ENCODE peak calls at places on chromosome 4, in ten cellular contexts. K is spleen, P is H1, N is HCT116, X is GM12878, U is stomach, Y is suprapubic skin, G is HepG2, W is upper lobe of left lung, V is transverse colon. R is an unnamed sample. For H3K4me1, the result is how much of the 10 kb centered on the place peaks cover.

GRCh38 chr4:55396305-55397023 is 707 bp downstream of the TMEM165 start:
- DNase-seq in G (peak), Y (no peak), N (no peak), K (peak), U (peak), P (peak), V (peak), X (no peak), W (peak), R (peak)

GRCh38 chr4:149897784-149898183 is 82.1 kb upstream of the IQCM start:
- DNase-seq in Y (no peak), N (peak), W (no peak), K (no peak), G (no peak), P (no peak), X (no peak), V (no peak), U (no peak), R (no peak)

GRCh38 chr4:113531572-113531971 is 230.0 kb downstream of the CAMK2D start:
- DNase-seq in K (no peak), U (no peak), G (no peak), N (no peak), V (no peak), P (no peak), X (no peak), Y (no peak), W (no peak), R (no peak)

GRCh38 chr4:15232725-15233597 is 194.9 kb upstream of the C1QTNF7 start:
- DNase-seq in G (peak), U (no peak), V (no peak), N (no peak), P (no peak), Y (no peak), K (no peak), W (no peak), X (no peak), R (no peak)

GRCh38 chr4:25953740-25954139 is 39.7 kb downstream of the SMIM20 start:
- DNase-seq in V (no peak), Y (no peak), P (no peak), U (peak), K (no peak), X (no peak), N (peak), G (peak), W (no peak), R (no peak)

GRCh38 chr4:153152453-153153338 is 51.5 kb upstream of the TRIM2 start:
- DNase-seq in P (peak), V (peak), X (no peak), W (peak), N (no peak), G (no peak), K (peak), Y (peak), U (peak), R (no peak)

GRCh38 chr4:77079281-77079680 is 3.5 kb upstream of the CCNI start:
- DNase-seq in U (no peak), G (no peak), W (no peak), P (no peak), Y (no peak), V (no peak), X (no peak), K (no peak), N (no peak), R (no peak)

GRCh38 chr4:149727663-149728062 is 88.0 kb downstream of the IQCM start:
- DNase-seq in V (no peak), G (no peak), P (no peak), K (no peak), W (no peak), N (no peak), X (no peak), Y (no peak), U (no peak), R (no peak)

GRCh38 chr4:18980516-18981233 is 959.1 kb upstream of the LCORL start:
- DNase-seq in U (no peak), W (no peak), K (no peak), Y (no peak), X (peak), G (no peak), P (no peak), V (no peak), N (no peak), R (no peak)

GRCh38 chr4:81466841-81467671 is 4.7 kb downstream of the RASGEF1B start:
- DNase-seq in V (peak), Y (no peak), W (no peak), P (peak), U (peak), G (peak), K (no peak), X (peak), N (peak), R (no peak)

GRCh38 chr4:154367659-154368058 is 123.9 kb downstream of the DCHS2 start:
- DNase-seq in X (no peak), N (no peak), V (no peak), K (no peak), W (no peak), U (no peak), P (no peak), G (no peak), Y (no peak), R (no peak)

GRCh38 chr4:153513596-153513995 is 47.4 kb downstream of the TMEM131L start:
- DNase-seq in Y (no peak), U (no peak), K (no peak), V (no peak), N (peak), P (no peak), G (no peak), X (no peak), W (no peak), R (no peak)

GRCh38 chr4:8377103-8378075 is 63.1 kb downstream of the ACOX3 start:
- DNase-seq in K (peak), U (no peak), X (no peak), G (no peak), Y (no peak), N (no peak), W (no peak), P (no peak), V (no peak), R (peak)

GRCh38 chr4:187304131-187304530 is 580.5 kb upstream of the FAT1 start:
- DNase-seq in G (no peak), Y (no peak), U (no peak), X (no peak), W (peak), N (no peak), V (no peak), P (no peak), K (no peak), R (no peak)

GRCh38 chr4:2648159-2648814 is 107.8 kb downstream of the TNIP2 start:
- DNase-seq in Y (no peak), V (no peak), W (no peak), K (no peak), U (no peak), G (no peak), N (no peak), P (no peak), X (no peak), R (peak)

GRCh38 chr4:110085131-110085530 is 113.3 kb downstream of the ELOVL6 start:
- DNase-seq in U (peak), V (peak), Y (no peak), W (no peak), N (no peak), K (no peak), X (no peak), P (no peak), G (peak), R (no peak)

GRCh38 chr4:188399834-188400233 is 260.6 kb downstream of the TRIML1 start:
- DNase-seq in N (no peak), G (no peak), P (no peak), K (no peak), V (no peak), W (no peak), U (no peak), Y (no peak), X (no peak), R (no peak)

GRCh38 chr4:174107749-174108354 is 175.6 kb downstream of the FBXO8 start:
- DNase-seq in W (no peak), N (no peak), G (no peak), V (no peak), U (no peak), P (no peak), Y (no peak), X (no peak), K (no peak), R (no peak)

GRCh38 chr4:142307857-142308256 is 538.2 kb downstream of the INPP4B start:
- DNase-seq in U (no peak), Y (no peak), W (no peak), G (no peak), X (no peak), K (no peak), N (no peak), V (peak), P (no peak), R (no peak)

GRCh38 chr4:26218677-26219181 is 102.1 kb upstream of the RBPJ start:
- DNase-seq in X (peak), P (no peak), Y (no peak), U (no peak), G (no peak), K (no peak), N (no peak), V (no peak), W (no peak), R (no peak)

GRCh38 chr4:103011378-103012025 is 8.0 kb downstream of the SLC9B1 start:
- DNase-seq in W (no peak), N (no peak), V (peak), P (no peak), K (no peak), G (no peak), X (no peak), Y (no peak), U (peak), R (no peak)

GRCh38 chr4:109730294-109731051 is 603 bp upstream of the PLA2G12A start:
- DNase-seq in P (peak), V (peak), Y (peak), G (no peak), X (peak), N (no peak), K (peak), W (peak), U (peak), R (peak)

GRCh38 chr4:147103403-147103946 is 157.8 kb upstream of the TTC29 start:
- DNase-seq in P (no peak), X (no peak), Y (peak), W (no peak), K (no peak), N (no peak), G (no peak), V (no peak), U (no peak), R (peak)

GRCh38 chr4:152100378-152101201 is 339.8 kb upstream of the GATB start:
- DNase-seq in Y (no peak), G (no peak), V (peak), K (peak), X (no peak), P (peak), N (peak), U (peak), W (no peak), R (no peak)

GRCh38 chr4:163489929-163490328 is 4.6 kb upstream of the TMA16 start:
- DNase-seq in K (no peak), Y (no peak), X (no peak), U (no peak), G (no peak), W (no peak), V (no peak), P (no peak), N (no peak), R (no peak)

GRCh38 chr4:2793578-2793919 is 664 bp downstream of the SH3BP2 start:
- DNase-seq in V (peak), W (no peak), U (peak), X (no peak), G (no peak), Y (peak), P (no peak), N (peak), K (peak), R (peak)

GRCh38 chr4:53147179-53147578 is 218.7 kb downstream of the SCFD2 start:
- DNase-seq in K (no peak), U (no peak), V (no peak), X (no peak), N (no peak), W (no peak), G (no peak), P (no peak), Y (no peak), R (no peak)

GRCh38 chr4:116839826-116840225 is 245.6 kb downstream of the TRAM1L1 start:
- DNase-seq in P (no peak), V (no peak), X (no peak), N (no peak), G (no peak), U (no peak), K (no peak), W (no peak), Y (no peak), R (no peak)

GRCh38 chr4:81421346-81422218 is 50.1 kb downstream of the RASGEF1B start:
- DNase-seq in X (peak), W (no peak), P (no peak), G (no peak), K (no peak), Y (no peak), N (no peak), U (peak), V (peak), R (no peak)

GRCh38 chr4:63729519-63729918 is 679.7 kb downstream of the TECRL start:
- DNase-seq in W (no peak), G (no peak), X (no peak), P (no peak), K (no peak), V (no peak), U (no peak), N (no peak), Y (no peak), R (no peak)

GRCh38 chr4:107780665-107781064 is 44.1 kb upstream of the SGMS2 start:
- DNase-seq in N (peak), Y (no peak), V (no peak), K (no peak), G (no peak), W (no peak), U (no peak), X (no peak), P (no peak), R (no peak)

GRCh38 chr4:119027815-119028214 is 107.8 kb upstream of the MYOZ2 start:
- DNase-seq in N (no peak), U (no peak), X (no peak), V (no peak), Y (no peak), G (no peak), W (no peak), P (no peak), K (no peak), R (no peak)
- H3K4me1 ChIP-seq in N (under half), U (under half), X (under half), V (under half), Y (under half), G (under half), W (under half), P (under half), K (under half), R (under half)

DNA sequence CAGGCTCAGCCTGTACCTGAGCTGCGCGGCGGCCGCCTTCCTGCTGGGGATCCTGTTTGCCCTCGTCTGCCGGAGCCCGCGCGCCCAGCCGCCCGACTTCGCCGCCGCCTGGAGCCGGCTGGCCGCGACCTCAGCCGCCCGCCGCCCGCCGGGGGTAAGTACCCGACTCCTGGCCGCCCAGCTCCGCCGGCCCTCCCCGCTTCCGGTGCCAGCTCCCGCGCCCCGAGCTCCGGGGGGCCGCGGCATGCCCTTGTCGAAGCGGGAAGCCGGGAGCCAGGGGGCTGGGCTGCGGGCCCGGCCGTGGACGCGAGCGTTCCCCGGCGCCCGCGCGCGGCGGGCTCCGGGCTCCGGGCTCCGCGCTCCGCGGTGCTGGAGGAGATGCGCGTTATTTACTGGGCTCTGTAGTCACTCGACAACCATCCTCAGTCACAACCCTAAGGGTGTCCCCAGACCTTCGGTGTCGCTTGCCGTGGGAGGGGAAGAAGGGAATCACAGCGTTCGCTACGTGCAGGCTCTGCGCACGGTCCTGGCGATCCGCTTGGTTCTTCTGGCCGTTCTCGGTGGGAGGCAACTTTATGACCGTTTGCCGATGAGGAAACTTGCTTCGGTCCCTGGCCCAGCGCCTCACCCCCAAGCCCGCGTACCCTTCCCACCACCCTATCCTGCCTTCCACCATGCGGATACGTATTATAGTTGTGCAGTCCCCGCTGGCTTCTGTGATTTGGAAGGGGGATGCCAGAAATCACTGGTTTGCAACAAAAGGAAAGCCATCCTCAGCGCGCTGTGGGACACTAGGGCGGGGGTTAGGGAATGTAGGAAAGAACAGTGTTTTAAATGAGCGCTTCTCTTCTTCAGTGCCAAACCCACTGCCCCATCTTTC is 944 bp downstream of the SNX25 start:
- DNase-seq in N (no peak), G (peak), Y (peak), X (no peak), K (peak), V (peak), P (peak), U (peak), W (peak), R (peak)
- TF ChIP-seq POLR2A in N (no peak), G (no peak), Y (no peak), X (peak), K (no peak), V (peak), P (no peak), U (no peak), W (peak), R (peak)

DNA sequence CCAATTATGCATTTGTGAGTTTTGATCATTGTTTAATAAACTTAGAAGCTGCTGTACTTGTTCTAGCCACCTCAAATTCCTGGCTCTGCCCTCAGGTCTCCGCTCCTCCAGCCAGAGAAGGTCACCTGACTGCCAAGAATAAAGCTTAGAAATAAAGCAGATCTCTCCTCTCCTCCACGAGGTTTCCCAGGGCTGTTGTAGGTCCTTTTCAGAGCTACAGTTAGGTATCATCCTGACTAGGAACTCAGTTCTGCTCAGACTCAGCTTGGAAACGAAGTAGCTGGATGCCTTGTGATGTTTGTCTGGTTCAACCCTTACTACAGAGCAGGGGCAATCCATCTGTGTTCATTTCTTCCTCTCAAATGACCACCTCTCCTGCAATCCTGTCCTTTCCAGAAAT is 79.1 kb upstream of the RAPGEF2 start:
- DNase-seq in N (no peak), P (no peak), G (no peak), K (no peak), W (no peak), X (no peak), V (no peak), U (no peak), Y (no peak), R (peak)
- TF ChIP-seq POLR2AphosphoS5 in N (no peak), P (no peak), G (no peak), K (no peak), W (no peak), X (no peak), V (peak), U (no peak), Y (no peak), R (peak)

GRCh38 chr4:78568640-78569261 is 17.2 kb downstream of the ANXA3 start:
- DNase-seq in X (peak), U (no peak), Y (no peak), K (no peak), W (no peak), N (no peak), V (no peak), G (peak), P (no peak), R (no peak)

GRCh38 chr4:78567502-78568075 is 16.0 kb downstream of the ANXA3 start:
- DNase-seq in Y (no peak), W (no peak), G (peak), P (no peak), X (no peak), N (no peak), U (no peak), V (no peak), K (no peak), R (no peak)

GRCh38 chr4:78566834-78567501 is 15.4 kb downstream of the ANXA3 start:
- DNase-seq in G (no peak), P (no peak), N (no peak), K (no peak), U (no peak), W (no peak), V (no peak), X (peak), Y (no peak), R (no peak)

GRCh38 chr4:78562687-78563086 is 11.1 kb downstream of the ANXA3 start:
- DNase-seq in P (no peak), W (no peak), U (no peak), N (no peak), Y (no peak), X (no peak), V (no peak), K (no peak), G (no peak), R (no peak)

GRCh38 chr4:78565971-78566372 is 14.4 kb downstream of the ANXA3 start:
- DNase-seq in N (peak), X (no peak), K (no peak), G (peak), U (no peak), V (no peak), W (no peak), P (no peak), Y (no peak), R (no peak)
- H3K4me1 ChIP-seq in N (half or more), X (under half), K (under half), G (under half), U (half or more), V (under half), W (under half), P (under half), Y (under half), R (under half)

DNA sequence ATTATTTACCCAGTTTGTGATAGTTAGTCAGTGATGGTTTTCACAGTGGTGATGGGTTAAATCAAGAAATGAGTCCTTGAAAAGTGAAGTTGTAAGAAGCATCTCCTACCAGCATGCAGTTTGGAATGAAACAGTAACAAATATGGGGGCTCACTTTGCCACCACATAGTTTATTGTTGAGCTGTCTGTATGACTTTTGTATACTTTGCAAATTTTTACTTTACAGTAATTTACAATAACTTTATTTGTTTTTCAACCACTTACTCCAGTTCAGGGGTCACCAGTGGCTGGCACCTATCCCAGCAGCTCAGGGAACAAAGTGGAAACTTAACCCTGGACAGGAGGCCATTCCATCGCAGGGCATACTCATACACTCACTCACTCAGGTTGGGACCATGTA is 64.5 kb upstream of the ANKRD50 start:
- DNase-seq in U (peak), V (no peak), X (no peak), K (no peak), N (no peak), Y (no peak), P (no peak), W (no peak), G (no peak), R (no peak)
- TF ChIP-seq POLR2A in U (no peak), V (no peak), X (no peak), K (no peak), N (no peak), Y (no peak), P (no peak), W (no peak), G (no peak), R (no peak)

DNA sequence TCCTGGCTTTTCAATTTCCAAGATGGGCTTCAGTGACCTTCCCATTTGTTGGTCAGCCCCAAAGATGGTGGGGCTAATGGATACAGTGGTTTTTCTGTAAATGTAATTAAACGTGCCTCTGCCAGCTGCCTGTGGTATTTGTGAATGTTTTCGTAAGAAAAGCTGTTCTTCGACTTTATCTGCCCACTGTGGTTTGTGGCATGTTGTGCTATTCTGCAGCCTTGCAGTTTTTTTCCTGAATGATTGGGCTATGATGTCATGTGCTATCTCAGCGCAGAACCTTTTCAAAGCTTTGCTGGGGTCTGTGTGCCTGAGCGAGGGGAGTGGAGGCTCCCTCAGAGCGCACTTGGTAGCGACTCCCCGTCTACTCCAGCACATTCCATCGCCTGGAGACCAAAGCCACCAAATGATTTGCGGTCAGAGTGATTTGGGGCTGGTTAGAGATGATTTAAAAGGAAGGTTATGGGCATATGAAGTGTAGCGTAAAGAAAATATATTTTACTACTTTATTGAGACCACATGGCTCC is 137.5 kb downstream of the PALLD start:
- DNase-seq in V (no peak), K (no peak), X (no peak), U (no peak), P (no peak), G (no peak), Y (no peak), W (no peak), N (no peak), R (no peak)
- TF ChIP-seq POLR2AphosphoS5 in V (no peak), K (no peak), X (no peak), U (no peak), P (no peak), G (no peak), Y (no peak), W (no peak), N (no peak), R (peak)

GRCh38 chr4:98864560-98864959 is 64.4 kb downstream of the EIF4E start:
- DNase-seq in G (no peak), K (no peak), W (no peak), X (no peak), Y (no peak), P (no peak), U (no peak), V (peak), N (peak), R (no peak)
- H3K4me1 ChIP-seq in G (under half), K (under half), W (under half), X (under half), Y (under half), P (under half), U (under half), V (under half), N (under half), R (under half)

GRCh38 chr4:40511017-40511614 is 118.5 kb downstream of the RBM47 start:
- DNase-seq in V (no peak), Y (no peak), P (no peak), N (no peak), W (no peak), K (no peak), U (peak), G (no peak), X (no peak), R (no peak)
- TF ChIP-seq POLR2A in V (no peak), Y (no peak), P (no peak), N (no peak), W (no peak), K (no peak), U (no peak), G (no peak), X (no peak), R (no peak)